ENCODE peak calls at places on chromosomes 6 and 20, in eight cellular contexts. One of them, this sample, is unnamed. For H3K4me1 and H3K9me3, the result is how much of the 10 kb centered on the place peaks cover.

GRCh38 chr6:163415620-163416379 is 1.3 kb downstream of the QKI start:
- DNase-seq in colonic mucosa: no peak
- DNase-seq in A549: peak
- DNase-seq in mammary epithelial cell: peak
- DNase-seq in body of pancreas: peak
- DNase-seq in neural progenitor cell: peak
- DNase-seq in ovary: peak
- DNase-seq in Peyer's patch: peak
- DNase-seq in this sample: peak

GRCh38 chr20:9038791-9039190 is 30.1 kb upstream of the PLCB4 start:
- DNase-seq in A549: no peak
- DNase-seq in neural progenitor cell: no peak
- DNase-seq in Peyer's patch: no peak
- DNase-seq in colonic mucosa: no peak
- DNase-seq in body of pancreas: no peak
- DNase-seq in mammary epithelial cell: no peak
- DNase-seq in ovary: no peak
- DNase-seq in this sample: no peak

GRCh38 chr20:17558154-17558940 is 11.5 kb upstream of the DSTN start:
- DNase-seq in body of pancreas: peak
- DNase-seq in Peyer's patch: no peak
- DNase-seq in A549: peak
- DNase-seq in neural progenitor cell: no peak
- DNase-seq in mammary epithelial cell: peak
- DNase-seq in colonic mucosa: peak
- DNase-seq in ovary: no peak
- DNase-seq in this sample: no peak

GRCh38 chr20:63066506-63067265 is 59.9 kb upstream of the BHLHE23 start:
- DNase-seq in A549: no peak
- DNase-seq in neural progenitor cell: no peak
- DNase-seq in colonic mucosa: no peak
- DNase-seq in ovary: no peak
- DNase-seq in Peyer's patch: no peak
- DNase-seq in body of pancreas: no peak
- DNase-seq in mammary epithelial cell: no peak
- DNase-seq in this sample: peak

GRCh38 chr20:54005524-54005923 is 64.9 kb downstream of the BCAS1 start:
- DNase-seq in mammary epithelial cell: no peak
- DNase-seq in body of pancreas: no peak
- DNase-seq in Peyer's patch: no peak
- DNase-seq in colonic mucosa: no peak
- DNase-seq in neural progenitor cell: no peak
- DNase-seq in ovary: no peak
- DNase-seq in A549: no peak
- DNase-seq in this sample: no peak

GRCh38 chr20:35866446-35867202 is 87.7 kb downstream of the SCAND1 start:
- DNase-seq in colonic mucosa: no peak
- DNase-seq in neural progenitor cell: no peak
- DNase-seq in A549: no peak
- DNase-seq in mammary epithelial cell: no peak
- DNase-seq in Peyer's patch: no peak
- DNase-seq in ovary: no peak
- DNase-seq in body of pancreas: no peak
- DNase-seq in this sample: no peak

GRCh38 chr20:35823147-35823546 is 51.3 kb downstream of the PHF20 start:
- DNase-seq in mammary epithelial cell: no peak
- DNase-seq in A549: no peak
- DNase-seq in body of pancreas: no peak
- DNase-seq in ovary: no peak
- DNase-seq in Peyer's patch: no peak
- DNase-seq in colonic mucosa: no peak
- DNase-seq in neural progenitor cell: no peak
- DNase-seq in this sample: no peak

GRCh38 chr6:6007311-6008113 is 787 bp upstream of the NRN1 start:
- DNase-seq in body of pancreas: no peak
- DNase-seq in colonic mucosa: no peak
- DNase-seq in neural progenitor cell: peak
- DNase-seq in A549: peak
- DNase-seq in Peyer's patch: no peak
- DNase-seq in ovary: no peak
- DNase-seq in mammary epithelial cell: peak
- DNase-seq in this sample: no peak

GRCh38 chr20:47070176-47070575 is 175.5 kb downstream of the EYA2 start:
- DNase-seq in neural progenitor cell: no peak
- DNase-seq in mammary epithelial cell: no peak
- DNase-seq in Peyer's patch: no peak
- DNase-seq in body of pancreas: no peak
- DNase-seq in colonic mucosa: no peak
- DNase-seq in ovary: no peak
- DNase-seq in A549: no peak
- DNase-seq in this sample: no peak

GRCh38 chr6:28615955-28616747 is 90.5 kb downstream of the GPX5 start:
- DNase-seq in colonic mucosa: no peak
- DNase-seq in mammary epithelial cell: no peak
- DNase-seq in A549: no peak
- DNase-seq in body of pancreas: no peak
- DNase-seq in ovary: no peak
- DNase-seq in Peyer's patch: no peak
- DNase-seq in neural progenitor cell: peak
- DNase-seq in this sample: no peak

GRCh38 chr6:39823187-39823815 is 31.1 kb downstream of the DAAM2 start:
- DNase-seq in ovary: no peak
- DNase-seq in mammary epithelial cell: no peak
- DNase-seq in neural progenitor cell: no peak
- DNase-seq in Peyer's patch: peak
- DNase-seq in colonic mucosa: peak
- DNase-seq in A549: no peak
- DNase-seq in body of pancreas: peak
- DNase-seq in this sample: peak

GRCh38 chr6:137975058-137975940 is 108.2 kb downstream of the TNFAIP3 start:
- DNase-seq in mammary epithelial cell: no peak
- DNase-seq in ovary: no peak
- DNase-seq in body of pancreas: no peak
- DNase-seq in A549: no peak
- DNase-seq in colonic mucosa: no peak
- DNase-seq in Peyer's patch: no peak
- DNase-seq in neural progenitor cell: no peak
- DNase-seq in this sample: no peak

GRCh38 chr6:3209114-3210023 is 18.1 kb downstream of the TUBB2B start:
- DNase-seq in ovary: no peak
- DNase-seq in Peyer's patch: no peak
- DNase-seq in neural progenitor cell: peak
- DNase-seq in body of pancreas: no peak
- DNase-seq in colonic mucosa: peak
- DNase-seq in A549: peak
- DNase-seq in mammary epithelial cell: peak
- DNase-seq in this sample: peak

GRCh38 chr20:24102290-24102689 is 113.7 kb upstream of the GGTLC1 start:
- DNase-seq in mammary epithelial cell: no peak
- DNase-seq in Peyer's patch: no peak
- DNase-seq in A549: peak
- DNase-seq in body of pancreas: no peak
- DNase-seq in ovary: no peak
- DNase-seq in neural progenitor cell: peak
- DNase-seq in colonic mucosa: no peak
- DNase-seq in this sample: peak

GRCh38 chr6:4018194-4019111 is 60.5 kb downstream of the FAM217A start:
- DNase-seq in ovary: peak
- DNase-seq in body of pancreas: peak
- DNase-seq in Peyer's patch: peak
- DNase-seq in colonic mucosa: peak
- DNase-seq in neural progenitor cell: peak
- DNase-seq in A549: peak
- DNase-seq in mammary epithelial cell: peak
- DNase-seq in this sample: peak

GRCh38 chr6:71902261-71902660 is 15.9 kb downstream of the RIMS1 start:
- DNase-seq in neural progenitor cell: no peak
- DNase-seq in A549: no peak
- DNase-seq in colonic mucosa: no peak
- DNase-seq in body of pancreas: no peak
- DNase-seq in ovary: no peak
- DNase-seq in mammary epithelial cell: no peak
- DNase-seq in Peyer's patch: no peak
- DNase-seq in this sample: no peak

GRCh38 chr6:52231411-52232127 is 12.7 kb downstream of the IL17F start:
- DNase-seq in Peyer's patch: no peak
- DNase-seq in colonic mucosa: no peak
- DNase-seq in neural progenitor cell: no peak
- DNase-seq in mammary epithelial cell: no peak
- DNase-seq in body of pancreas: no peak
- DNase-seq in A549: no peak
- DNase-seq in ovary: no peak
- DNase-seq in this sample: no peak

GRCh38 chr20:63942250-63943006 is 13.8 kb downstream of the UCKL1 start:
- DNase-seq in neural progenitor cell: peak
- DNase-seq in Peyer's patch: no peak
- DNase-seq in body of pancreas: no peak
- DNase-seq in A549: peak
- DNase-seq in mammary epithelial cell: peak
- DNase-seq in ovary: peak
- DNase-seq in colonic mucosa: peak
- DNase-seq in this sample: peak

GRCh38 chr6:16238057-16238657 is at the start of gene GMPR:
- DNase-seq in ovary: peak
- DNase-seq in neural progenitor cell: peak
- DNase-seq in Peyer's patch: peak
- DNase-seq in A549: no peak
- DNase-seq in body of pancreas: peak
- DNase-seq in colonic mucosa: peak
- DNase-seq in mammary epithelial cell: peak
- DNase-seq in this sample: peak

GRCh38 chr6:30612213-30612612 is 4.8 kb downstream of the PPP1R10 start:
- DNase-seq in ovary: no peak
- DNase-seq in A549: peak
- DNase-seq in colonic mucosa: no peak
- DNase-seq in mammary epithelial cell: no peak
- DNase-seq in neural progenitor cell: peak
- DNase-seq in Peyer's patch: no peak
- DNase-seq in body of pancreas: no peak
- DNase-seq in this sample: no peak

DNA sequence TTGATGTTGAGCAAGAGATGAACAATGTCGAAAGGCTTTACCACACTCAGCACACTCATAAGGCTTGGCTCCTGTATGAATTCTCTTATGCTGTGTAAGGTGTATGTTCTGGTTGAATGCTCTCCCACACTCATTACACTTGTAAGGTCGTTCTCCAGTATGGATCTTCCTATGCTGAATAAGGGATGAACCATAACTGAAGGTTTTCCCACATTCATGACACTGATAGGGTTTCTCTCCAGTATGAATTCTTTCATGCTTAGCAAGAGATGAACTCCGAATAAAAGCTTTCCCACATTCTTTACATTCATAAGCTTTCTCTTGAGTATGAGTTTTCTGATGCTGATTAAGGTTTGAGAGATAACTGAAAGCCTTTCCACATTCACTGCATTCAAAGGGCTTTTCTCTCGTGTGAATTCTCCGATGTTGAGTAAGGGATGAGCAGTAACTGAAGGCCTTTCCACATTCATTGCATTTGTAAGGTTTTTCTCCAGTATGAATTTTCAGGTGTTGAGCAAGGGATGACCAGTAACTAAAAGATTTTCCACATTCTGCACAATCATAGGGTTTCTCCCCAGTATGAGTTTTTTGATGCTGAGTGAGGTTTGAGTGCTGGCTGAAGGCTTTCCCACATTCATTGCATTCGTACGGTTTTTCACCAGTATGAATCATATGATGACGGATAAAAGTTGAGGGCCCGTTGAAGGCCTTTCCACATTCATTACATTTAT is 21.1 kb downstream of the ZNF184 start:
- DNase-seq in neural progenitor cell: no peak
- DNase-seq in body of pancreas: no peak
- DNase-seq in ovary: no peak
- DNase-seq in Peyer's patch: no peak
- DNase-seq in mammary epithelial cell: no peak
- DNase-seq in colonic mucosa: no peak
- DNase-seq in A549: no peak
- DNase-seq in this sample: no peak
- H3K4me3 ChIP-seq in neural progenitor cell: no peak
- H3K4me3 ChIP-seq in body of pancreas: no peak
- H3K4me3 ChIP-seq in ovary: no peak
- H3K4me3 ChIP-seq in Peyer's patch: no peak
- H3K4me3 ChIP-seq in mammary epithelial cell: no peak
- H3K4me3 ChIP-seq in colonic mucosa: no peak
- H3K4me3 ChIP-seq in A549: no peak
- H3K4me3 ChIP-seq in this sample: no peak

DNA sequence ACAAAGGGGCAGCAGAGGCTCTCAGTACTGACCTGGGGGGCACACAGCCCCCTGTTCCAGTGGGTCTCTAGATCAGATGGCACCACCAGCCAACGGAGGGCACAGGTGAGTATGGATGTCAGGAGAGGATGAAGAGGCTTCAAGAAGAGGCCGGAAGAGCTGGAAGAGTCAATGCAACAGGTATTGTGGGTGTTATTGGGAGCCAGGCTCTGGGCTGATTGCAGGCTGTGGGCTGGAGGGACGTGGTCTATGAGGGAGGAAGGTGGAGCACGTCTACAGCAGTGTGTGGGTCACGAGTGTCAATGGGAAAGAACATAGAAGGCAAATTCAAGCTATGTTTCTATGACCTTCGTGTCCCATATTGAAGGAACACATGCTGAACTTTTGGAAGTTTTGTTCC is 18.8 kb upstream of the TAGAP start:
- DNase-seq in neural progenitor cell: no peak
- DNase-seq in ovary: no peak
- DNase-seq in colonic mucosa: no peak
- DNase-seq in mammary epithelial cell: no peak
- DNase-seq in Peyer's patch: no peak
- DNase-seq in A549: no peak
- DNase-seq in body of pancreas: no peak
- DNase-seq in this sample: no peak
- H3K4me1 ChIP-seq in neural progenitor cell: under half
- H3K4me1 ChIP-seq in ovary: under half
- H3K4me1 ChIP-seq in colonic mucosa: under half
- H3K4me1 ChIP-seq in mammary epithelial cell: under half
- H3K4me1 ChIP-seq in Peyer's patch: under half
- H3K4me1 ChIP-seq in A549: under half
- H3K4me1 ChIP-seq in body of pancreas: under half
- H3K4me1 ChIP-seq in this sample: under half

GRCh38 chr6:83756565-83756964 is 47.7 kb upstream of the SNAP91 start:
- DNase-seq in ovary: no peak
- DNase-seq in A549: no peak
- DNase-seq in mammary epithelial cell: no peak
- DNase-seq in colonic mucosa: no peak
- DNase-seq in neural progenitor cell: no peak
- DNase-seq in body of pancreas: no peak
- DNase-seq in Peyer's patch: no peak
- DNase-seq in this sample: no peak
- H3K9me3 ChIP-seq in ovary: under half
- H3K9me3 ChIP-seq in A549: under half
- H3K9me3 ChIP-seq in mammary epithelial cell: under half
- H3K9me3 ChIP-seq in colonic mucosa: under half
- H3K9me3 ChIP-seq in neural progenitor cell: under half
- H3K9me3 ChIP-seq in body of pancreas: under half
- H3K9me3 ChIP-seq in Peyer's patch: under half
- H3K9me3 ChIP-seq in this sample: under half

DNA sequence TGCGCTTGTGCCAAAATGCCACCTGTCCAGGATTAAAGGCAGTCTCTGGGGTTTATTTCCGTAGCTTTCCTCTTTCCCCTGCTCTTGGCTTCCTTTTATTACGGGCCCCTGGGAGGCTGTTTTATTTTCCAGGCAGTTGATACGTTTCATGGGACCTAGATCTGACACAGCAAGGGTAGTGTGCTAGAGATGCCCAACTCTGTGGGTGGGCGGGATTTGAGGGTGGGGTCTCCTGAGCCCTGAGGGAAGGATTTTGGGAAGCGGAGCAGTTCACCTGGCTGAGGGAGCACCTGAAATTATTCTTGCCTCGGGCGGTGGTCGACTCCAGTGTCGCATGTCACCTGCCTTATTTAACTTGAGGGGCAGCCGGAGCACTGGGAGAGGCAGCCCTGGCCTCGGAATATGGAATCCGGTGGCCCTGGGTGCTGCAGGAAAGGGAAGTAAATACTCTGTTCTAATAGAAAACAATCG is 9.6 kb upstream of the NKX2-2 start:
- DNase-seq in neural progenitor cell: no peak
- DNase-seq in colonic mucosa: no peak
- DNase-seq in mammary epithelial cell: no peak
- DNase-seq in Peyer's patch: no peak
- DNase-seq in body of pancreas: no peak
- DNase-seq in ovary: no peak
- DNase-seq in A549: no peak
- DNase-seq in this sample: no peak
- H3K4me3 ChIP-seq in neural progenitor cell: peak
- H3K4me3 ChIP-seq in colonic mucosa: no peak
- H3K4me3 ChIP-seq in mammary epithelial cell: no peak
- H3K4me3 ChIP-seq in Peyer's patch: no peak
- H3K4me3 ChIP-seq in body of pancreas: no peak
- H3K4me3 ChIP-seq in ovary: no peak
- H3K4me3 ChIP-seq in A549: peak
- H3K4me3 ChIP-seq in this sample: no peak